ENCODE peak calls at places on chromosomes 3 and 15, in five cellular contexts. R, L, S, A and J are unnamed samples.

GRCh38 chr3:118641608-118642007 is 393.0 kb downstream of the IGSF11 start:
- DNase-seq in R (no peak), L (no peak), S (no peak), A (no peak), J (no peak)

GRCh38 chr3:197303452-197303851 is 5.0 kb upstream of the DLG1 start:
- DNase-seq in A (no peak), L (no peak), R (no peak), S (no peak), J (no peak)

GRCh38 chr15:62850791-62851291 is 191.7 kb upstream of the TPM1 start:
- DNase-seq in R (no peak), S (no peak), A (no peak), L (no peak), J (no peak)

GRCh38 chr3:126891141-126891540 is 91.8 kb upstream of the PLXNA1 start:
- DNase-seq in R (no peak), A (no peak), L (no peak), S (no peak), J (no peak)

GRCh38 chr15:29968099-29968892 is 114.5 kb upstream of the GOLGA8J start:
- DNase-seq in A (no peak), R (no peak), S (no peak), L (no peak), J (no peak)

GRCh38 chr15:61228025-61228901 is 839 bp downstream of the RORA start:
- DNase-seq in A (no peak), S (no peak), R (no peak), L (no peak), J (no peak)

GRCh38 chr3:172221550-172221949 is 182.2 kb downstream of the FNDC3B start:
- DNase-seq in L (no peak), R (no peak), A (no peak), S (no peak), J (no peak)

GRCh38 chr3:184523825-184524615 is 37.6 kb upstream of the EPHB3 start:
- DNase-seq in L (no peak), A (peak), S (no peak), R (no peak), J (no peak)

GRCh38 chr3:194333212-194333980 is 17.7 kb downstream of the CPN2 start:
- DNase-seq in L (no peak), S (peak), R (peak), A (no peak), J (peak)

GRCh38 chr15:43143203-43143941 is 10.0 kb downstream of the TMEM62 start:
- DNase-seq in L (no peak), A (no peak), R (no peak), S (no peak), J (no peak)

GRCh38 chr3:150455341-150455740 is 47.2 kb downstream of the TSC22D2 start:
- DNase-seq in L (no peak), A (no peak), S (no peak), R (no peak), J (no peak)

GRCh38 chr15:74209997-74210573 is 7.5 kb upstream of the STRA6 start:
- DNase-seq in L (no peak), A (no peak), S (no peak), R (no peak), J (no peak)

GRCh38 chr3:169453256-169454059 is 210.1 kb downstream of the MECOM start:
- DNase-seq in S (no peak), R (no peak), L (no peak), A (no peak), J (no peak)

GRCh38 chr3:33063651-33064051 is 33.3 kb downstream of the GLB1 start:
- DNase-seq in L (no peak), R (peak), S (peak), A (no peak), J (no peak)

GRCh38 chr15:33565099-33565498 is 254.3 kb downstream of the RYR3 start:
- DNase-seq in A (no peak), S (no peak), R (no peak), L (no peak), J (no peak)

GRCh38 chr3:184549793-184550585 is 11.6 kb upstream of the EPHB3 start:
- DNase-seq in R (no peak), L (no peak), A (no peak), S (no peak), J (no peak)

GRCh38 chr15:68668926-68669600 is 90.3 kb downstream of the CORO2B start:
- DNase-seq in A (no peak), R (no peak), L (no peak), S (no peak), J (no peak)

GRCh38 chr3:190497809-190498208 is 16.1 kb upstream of the IL1RAP start:
- DNase-seq in R (no peak), L (no peak), S (no peak), A (no peak), J (no peak)

GRCh38 chr3:133872161-133872560 is 23.5 kb downstream of the RAB6B start:
- DNase-seq in L (no peak), S (no peak), R (no peak), A (no peak), J (no peak)

GRCh38 chr3:81581966-81582599 is 179.4 kb downstream of the GBE1 start:
- DNase-seq in A (no peak), L (no peak), S (peak), R (no peak), J (no peak)

GRCh38 chr3:27219127-27219860 is 149.9 kb downstream of the NEK10 start:
- DNase-seq in S (no peak), A (no peak), L (no peak), R (no peak), J (no peak)

GRCh38 chr15:80654299-80654698 is 40.8 kb upstream of the ABHD17C start:
- DNase-seq in L (no peak), S (no peak), A (no peak), R (no peak), J (no peak)

GRCh38 chr15:40595219-40595618 is 1.2 kb downstream of the KNL1 start:
- DNase-seq in A (no peak), L (no peak), S (no peak), R (no peak), J (no peak)

GRCh38 chr3:42839616-42840015 is 30.4 kb downstream of the ACKR2 start:
- DNase-seq in S (no peak), R (no peak), L (no peak), A (no peak), J (no peak)

GRCh38 chr3:39108309-39108708 is 829 bp downstream of the TTC21A start:
- DNase-seq in S (no peak), A (peak), L (peak), R (no peak), J (no peak)